ENCODE peak calls at places on chromosomes 7 and 10, in five cellular contexts. P, F, G, M and Q are unnamed samples.

GRCh38 chr10:3774814-3775670 is 10.0 kb downstream of the KLF6 start:
- DNase-seq in G (no peak), M (no peak), P (no peak), F (no peak), Q (no peak)

GRCh38 chr7:76048668-76048988 is 722 bp downstream of the MDH2 start:
- DNase-seq in F (peak; percentile 83), M (no peak), G (no peak), P (no peak), Q (no peak)

GRCh38 chr10:49691588-49691987 is 12.1 kb downstream of the C10orf53 start:
- DNase-seq in P (no peak), M (no peak), G (no peak), F (no peak), Q (no peak)

GRCh38 chr10:106540606-106541005 is 623.9 kb downstream of the SORCS1 start:
- DNase-seq in F (no peak), M (no peak), G (no peak), P (no peak), Q (no peak)

GRCh38 chr7:104005197-104005596 is 15.7 kb upstream of the RELN start:
- DNase-seq in M (no peak), P (no peak), G (no peak), F (no peak), Q (no peak)

GRCh38 chr10:79312601-79313187 is 34.6 kb upstream of the PPIF start:
- DNase-seq in P (no peak), F (no peak), G (no peak), M (no peak), Q (no peak)

GRCh38 chr7:151240536-151240935 is 8.0 kb downstream of the SMARCD3 start:
- DNase-seq in P (no peak), M (no peak), G (no peak), F (no peak), Q (no peak)

GRCh38 chr7:65937296-65937695 is 44.7 kb downstream of the GUSB start:
- DNase-seq in F (no peak), G (no peak), M (no peak), P (no peak), Q (no peak)

GRCh38 chr10:52644678-52645434 is 127.7 kb downstream of the MBL2 start:
- DNase-seq in G (peak; percentile 6), F (peak; percentile 36), P (no peak), M (no peak), Q (peak; percentile 75)

GRCh38 chr7:7681936-7682329 is 36.5 kb downstream of the RPA3 start:
- DNase-seq in P (no peak), G (no peak), F (no peak), M (no peak), Q (no peak)

GRCh38 chr7:111499027-111499426 is 63.3 kb downstream of the IMMP2L start:
- DNase-seq in M (no peak), G (peak; percentile 42), F (no peak), P (no peak), Q (no peak)

GRCh38 chr10:89490589-89491335 is 44.6 kb downstream of the SLC16A12 start:
- DNase-seq in F (no peak), G (no peak), M (no peak), P (no peak), Q (no peak)

GRCh38 chr7:107998150-107998549 is 4.8 kb downstream of the LAMB1 start:
- DNase-seq in F (no peak), G (no peak), P (no peak), M (no peak), Q (no peak)

GRCh38 chr10:44306147-44306710 is 78.7 kb downstream of the CXCL12 start:
- DNase-seq in P (no peak), M (no peak), F (no peak), G (peak; percentile 44), Q (no peak)

GRCh38 chr7:90693939-90694338 is 97.8 kb downstream of the CDK14 start:
- DNase-seq in P (no peak), G (no peak), M (no peak), F (no peak), Q (no peak)